ENCODE peak calls at places on chromosomes 5 and 9, in four cellular contexts. One of them, this sample, is unnamed.

GRCh38 chr9:136023401-136024225 is 62.4 kb upstream of the UBAC1 start:
- DNase-seq in K562: no peak
- DNase-seq in GM12891: no peak
- DNase-seq in GM12878: no peak
- DNase-seq in this sample: no peak

GRCh38 chr9:71642043-71642442 is 126.3 kb downstream of the CEMIP2 start:
- DNase-seq in K562: no peak
- DNase-seq in GM12891: no peak
- DNase-seq in GM12878: no peak
- DNase-seq in this sample: no peak

GRCh38 chr9:92740015-92740408 is 24.6 kb downstream of the BICD2 start:
- DNase-seq in K562: no peak
- DNase-seq in GM12891: no peak
- DNase-seq in GM12878: no peak
- DNase-seq in this sample: no peak

GRCh38 chr9:130402645-130403440 is 41.9 kb upstream of the ASS1 start:
- DNase-seq in K562: no peak
- DNase-seq in GM12891: no peak
- DNase-seq in GM12878: no peak
- DNase-seq in this sample: no peak

GRCh38 chr9:127972316-127972871 is 8.4 kb downstream of the EEIG1 start:
- DNase-seq in K562: no peak
- DNase-seq in GM12891: no peak
- DNase-seq in GM12878: no peak
- DNase-seq in this sample: no peak

GRCh38 chr9:90290716-90291485 is 351.7 kb downstream of the DIRAS2 start:
- DNase-seq in K562: no peak
- DNase-seq in GM12891: no peak
- DNase-seq in GM12878: no peak
- DNase-seq in this sample: no peak

GRCh38 chr5:153520952-153521351 is 30.5 kb downstream of the GRIA1 start:
- DNase-seq in K562: no peak
- DNase-seq in GM12891: no peak
- DNase-seq in GM12878: no peak
- DNase-seq in this sample: no peak

GRCh38 chr5:73939535-73939934 is 313.5 kb downstream of the ARHGEF28 start:
- DNase-seq in K562: no peak
- DNase-seq in GM12891: no peak
- DNase-seq in GM12878: no peak
- DNase-seq in this sample: no peak

GRCh38 chr5:86786955-86787354 is 169.2 kb downstream of the COX7C start:
- DNase-seq in K562: no peak
- DNase-seq in GM12891: no peak
- DNase-seq in GM12878: no peak
- DNase-seq in this sample: no peak

GRCh38 chr5:87686018-87686417 is 273.3 kb upstream of the CCNH start:
- DNase-seq in K562: no peak
- DNase-seq in GM12891: no peak
- DNase-seq in GM12878: no peak
- DNase-seq in this sample: no peak

GRCh38 chr9:18405240-18405639 is 68.7 kb upstream of the ADAMTSL1 start:
- DNase-seq in K562: no peak
- DNase-seq in GM12891: no peak
- DNase-seq in GM12878: no peak
- DNase-seq in this sample: no peak

GRCh38 chr9:22169243-22169642 is 160.1 kb upstream of the CDKN2B start:
- DNase-seq in K562: no peak
- DNase-seq in GM12891: no peak
- DNase-seq in GM12878: no peak
- DNase-seq in this sample: no peak

GRCh38 chr5:61881821-61882220 is 424.2 kb upstream of the KIF2A start:
- DNase-seq in K562: no peak
- DNase-seq in GM12891: no peak
- DNase-seq in GM12878: no peak
- DNase-seq in this sample: no peak

GRCh38 chr5:36635721-36636390 is 29.4 kb downstream of the SLC1A3 start:
- DNase-seq in K562: no peak
- DNase-seq in GM12891: no peak
- DNase-seq in GM12878: no peak
- DNase-seq in this sample: no peak

GRCh38 chr5:55750063-55750462 is 12.2 kb downstream of the DDX4 start:
- DNase-seq in K562: no peak
- DNase-seq in GM12891: no peak
- DNase-seq in GM12878: no peak
- DNase-seq in this sample: no peak

GRCh38 chr5:149853701-149854100 is 90.9 kb downstream of the PDE6A start:
- DNase-seq in K562: no peak
- DNase-seq in GM12891: no peak
- DNase-seq in GM12878: no peak
- DNase-seq in this sample: no peak

GRCh38 chr9:4573176-4573575 is 82.9 kb downstream of the SLC1A1 start:
- DNase-seq in K562: no peak
- DNase-seq in GM12891: no peak
- DNase-seq in GM12878: no peak
- DNase-seq in this sample: no peak

GRCh38 chr9:4572184-4572826 is 82.0 kb downstream of the SLC1A1 start:
- DNase-seq in K562: no peak
- DNase-seq in GM12891: no peak
- DNase-seq in GM12878: no peak
- DNase-seq in this sample: no peak

GRCh38 chr9:4567601-4568000 is 77.3 kb downstream of the SLC1A1 start:
- DNase-seq in K562: no peak
- DNase-seq in GM12891: no peak
- DNase-seq in GM12878: no peak
- DNase-seq in this sample: no peak

GRCh38 chr9:4566806-4567205 is 76.5 kb downstream of the SLC1A1 start:
- DNase-seq in K562: no peak
- DNase-seq in GM12891: no peak
- DNase-seq in GM12878: no peak
- DNase-seq in this sample: no peak

DNA sequence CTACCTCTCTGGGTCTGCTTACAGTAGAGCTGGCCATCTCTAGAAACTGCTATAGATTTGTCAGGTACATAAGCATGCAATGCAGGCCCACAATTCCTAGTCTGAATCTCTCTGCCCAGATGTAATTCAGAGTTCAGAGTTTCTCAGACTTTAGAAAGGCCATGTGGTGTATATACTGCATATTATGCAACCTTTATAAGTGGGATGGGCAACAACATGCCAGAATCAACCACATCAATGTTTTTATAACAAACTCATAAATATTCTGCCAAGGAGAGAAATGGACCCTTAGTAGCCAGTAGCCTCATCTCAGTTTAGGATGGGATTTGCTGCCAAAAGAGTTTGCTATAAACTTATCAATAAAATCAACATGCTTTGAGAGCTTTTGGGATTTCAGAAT is 78.8 kb downstream of the SLC1A1 start:
- DNase-seq in K562: no peak
- DNase-seq in GM12891: no peak
- DNase-seq in GM12878: no peak
- DNase-seq in this sample: no peak
- TF ChIP-seq SPI1 in K562: no peak
- TF ChIP-seq SPI1 in GM12891: no peak
- TF ChIP-seq SPI1 in GM12878: no peak
- TF ChIP-seq SPI1 in this sample: no peak

GRCh38 chr5:132388244-132389050 is 18.9 kb downstream of the SLC22A5 start:
- DNase-seq in K562: no peak
- DNase-seq in GM12891: no peak
- DNase-seq in GM12878: no peak
- DNase-seq in this sample: no peak
- TF ChIP-seq SPI1 in K562: no peak
- TF ChIP-seq SPI1 in GM12891: no peak
- TF ChIP-seq SPI1 in GM12878: no peak
- TF ChIP-seq SPI1 in this sample: no peak

GRCh38 chr5:132220476-132220875 is 7.2 kb downstream of the P4HA2 start:
- DNase-seq in K562: no peak
- DNase-seq in GM12891: no peak
- DNase-seq in GM12878: no peak
- DNase-seq in this sample: no peak

GRCh38 chr5:132219981-132220380 is 7.7 kb downstream of the P4HA2 start:
- DNase-seq in K562: no peak
- DNase-seq in GM12891: no peak
- DNase-seq in GM12878: no peak
- DNase-seq in this sample: no peak

GRCh38 chr5:132222649-132223038 is 5.0 kb downstream of the P4HA2 start:
- DNase-seq in K562: no peak
- DNase-seq in GM12891: no peak
- DNase-seq in GM12878: peak; percentile 38
- DNase-seq in this sample: no peak

GRCh38 chr5:132223861-132224260 is 3.8 kb downstream of the P4HA2 start:
- DNase-seq in K562: no peak
- DNase-seq in GM12891: no peak
- DNase-seq in GM12878: no peak
- DNase-seq in this sample: no peak

DNA sequence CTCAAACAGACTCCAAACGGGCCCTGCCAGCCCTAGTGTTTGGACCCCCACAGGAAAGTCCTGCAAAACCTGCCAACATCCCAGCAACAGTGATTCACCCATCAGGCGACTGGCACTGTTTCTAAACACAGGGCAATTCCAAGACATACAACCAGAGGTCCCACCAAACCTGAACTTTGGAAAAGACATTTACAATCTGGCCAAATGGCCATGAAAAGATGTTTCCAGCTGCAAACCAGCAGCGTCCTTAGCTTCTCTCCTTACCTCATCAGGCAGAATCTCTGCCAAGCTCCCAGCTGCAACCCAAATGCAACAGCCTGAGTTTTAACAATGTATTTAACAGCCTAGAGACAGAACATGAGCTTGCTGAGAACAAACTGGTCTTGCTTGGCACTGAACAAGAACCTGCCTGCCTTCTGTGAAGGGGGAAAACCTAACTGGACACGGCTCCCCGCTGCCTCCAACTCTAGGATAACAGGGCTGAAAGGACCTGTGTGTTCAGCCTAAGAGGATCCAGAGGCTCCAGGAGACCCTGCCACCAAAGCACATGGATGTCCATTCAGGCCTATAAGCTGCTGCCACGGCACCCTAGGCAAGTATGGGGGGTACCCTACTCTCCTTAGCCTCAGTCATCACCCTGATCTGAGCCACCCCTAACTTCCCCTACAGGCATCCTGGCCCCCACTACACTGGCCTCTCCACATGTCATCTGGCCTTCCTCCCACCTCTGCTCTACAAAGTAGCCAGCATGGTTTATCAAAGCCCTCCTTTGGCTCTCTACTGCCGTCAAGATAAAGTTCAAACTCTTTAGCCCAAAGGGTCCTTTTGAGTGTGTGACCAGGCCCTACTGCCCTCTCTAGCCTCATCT is 5.6 kb downstream of the P4HA2 start:
- DNase-seq in K562: no peak
- DNase-seq in GM12891: no peak
- DNase-seq in GM12878: no peak
- DNase-seq in this sample: no peak
- TF ChIP-seq SPI1 in K562: no peak
- TF ChIP-seq SPI1 in GM12891: no peak
- TF ChIP-seq SPI1 in GM12878: no peak
- TF ChIP-seq SPI1 in this sample: no peak

GRCh38 chr9:97413462-97413861 is 1.6 kb downstream of the TDRD7 start:
- DNase-seq in K562: no peak
- DNase-seq in GM12891: no peak
- DNase-seq in GM12878: no peak
- DNase-seq in this sample: no peak
- TF ChIP-seq SPI1 in K562: no peak
- TF ChIP-seq SPI1 in GM12891: no peak
- TF ChIP-seq SPI1 in GM12878: no peak
- TF ChIP-seq SPI1 in this sample: no peak

GRCh38 chr9:109252291-109252690 is 68.6 kb downstream of the EPB41L4B start:
- DNase-seq in K562: no peak
- DNase-seq in GM12891: no peak
- DNase-seq in GM12878: no peak
- DNase-seq in this sample: no peak

GRCh38 chr9:109253241-109253636 is 67.6 kb downstream of the EPB41L4B start:
- DNase-seq in K562: no peak
- DNase-seq in GM12891: no peak
- DNase-seq in GM12878: no peak
- DNase-seq in this sample: no peak

GRCh38 chr9:109255394-109255793 is 65.5 kb downstream of the EPB41L4B start:
- DNase-seq in K562: no peak
- DNase-seq in GM12891: no peak
- DNase-seq in GM12878: no peak
- DNase-seq in this sample: no peak

GRCh38 chr9:109253637-109254284 is 67.1 kb downstream of the EPB41L4B start:
- DNase-seq in K562: no peak
- DNase-seq in GM12891: no peak
- DNase-seq in GM12878: no peak
- DNase-seq in this sample: no peak

DNA sequence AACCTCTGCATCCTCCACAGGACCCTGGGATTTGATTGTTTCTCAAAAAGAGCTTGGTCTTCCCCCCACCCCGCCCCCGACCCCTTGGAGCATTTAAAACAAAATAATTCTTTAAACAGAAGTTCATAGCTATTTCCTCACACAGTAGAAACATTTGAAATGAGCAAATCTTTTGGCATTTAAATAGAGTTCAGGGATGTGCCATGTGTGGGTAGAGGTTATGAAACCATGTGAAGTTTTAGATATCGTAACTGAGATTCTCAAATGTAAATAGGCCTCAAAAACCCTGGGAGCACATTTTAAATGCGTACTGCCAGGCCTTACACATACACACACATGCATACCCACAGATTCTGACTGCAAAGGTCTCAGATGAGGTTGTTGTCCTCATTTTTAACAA is 66.5 kb downstream of the EPB41L4B start:
- DNase-seq in K562: no peak
- DNase-seq in GM12891: no peak
- DNase-seq in GM12878: no peak
- DNase-seq in this sample: no peak
- TF ChIP-seq SPI1 in K562: no peak
- TF ChIP-seq SPI1 in GM12891: no peak
- TF ChIP-seq SPI1 in GM12878: no peak
- TF ChIP-seq SPI1 in this sample: no peak

This sample was measured in HL-60.